ENCODE peak calls at places on chromosomes 13 and 19, in five cellular contexts. J, M, W, F and D are unnamed samples.

GRCh38 chr19:29806098-29806866 is 5.5 kb upstream of the CCNE1 start:
- DNase-seq in J (no peak), M (no peak), W (peak), F (no peak), D (peak)

GRCh38 chr13:20191902-20192469 is 752 bp downstream of the GJB2 start:
- DNase-seq in J (peak), M (no peak), W (peak), F (no peak), D (peak)

GRCh38 chr19:9673912-9674668 is 810 bp downstream of the ZNF562 start:
- DNase-seq in J (no peak), M (no peak), W (peak), F (no peak), D (no peak)

GRCh38 chr13:46593403-46593802 is 40.4 kb downstream of the LRCH1 start:
- DNase-seq in J (no peak), M (peak), W (no peak), F (no peak), D (no peak)

GRCh38 chr13:19984430-19985218 is 26.1 kb downstream of the ZMYM2 start:
- DNase-seq in J (no peak), M (no peak), W (peak), F (no peak), D (no peak)

GRCh38 chr13:113105032-113105993 is at the start of gene F7:
- DNase-seq in J (no peak), M (no peak), W (no peak), F (no peak), D (peak)

GRCh38 chr19:2488942-2489731 is 13.2 kb downstream of the GADD45B start:
- DNase-seq in J (peak), M (no peak), W (no peak), F (no peak), D (peak)

GRCh38 chr13:108346376-108346775 is 76.9 kb downstream of the TNFSF13B start:
- DNase-seq in J (no peak), M (no peak), W (no peak), F (no peak), D (no peak)

GRCh38 chr19:36151144-36152051 is 849 bp downstream of the COX7A1 start:
- DNase-seq in J (no peak), M (no peak), W (no peak), F (no peak), D (no peak)

GRCh38 chr19:47186337-47187022 is 44.5 kb downstream of the BBC3 start:
- DNase-seq in J (no peak), M (peak), W (no peak), F (peak), D (no peak)

GRCh38 chr19:18254546-18255500 is 19.4 kb downstream of the IQCN start:
- DNase-seq in J (peak), M (no peak), W (no peak), F (no peak), D (no peak)

GRCh38 chr13:72050251-72050650 is 183.2 kb upstream of the DACH1 start:
- DNase-seq in J (no peak), M (no peak), W (no peak), F (no peak), D (no peak)

GRCh38 chr13:77289844-77290243 is 37.0 kb downstream of the MYCBP2 start:
- DNase-seq in J (no peak), M (no peak), W (no peak), F (no peak), D (no peak)

GRCh38 chr13:113902956-113903355 is 39.1 kb upstream of the GAS6 start:
- DNase-seq in J (peak), M (no peak), W (no peak), F (no peak), D (no peak)

GRCh38 chr19:3409346-3410064 is 43.1 kb downstream of the NFIC start:
- DNase-seq in J (peak), M (no peak), W (no peak), F (no peak), D (peak)

GRCh38 chr13:45296259-45296658 is 44.7 kb downstream of the TPT1 start:
- DNase-seq in J (no peak), M (no peak), W (no peak), F (no peak), D (no peak)

GRCh38 chr19:4980087-4980486 is 11.2 kb downstream of the KDM4B start:
- DNase-seq in J (no peak), M (no peak), W (no peak), F (no peak), D (no peak)

GRCh38 chr13:31264146-31264545 is 64.4 kb downstream of the B3GLCT start:
- DNase-seq in J (no peak), M (no peak), W (peak), F (no peak), D (no peak)

GRCh38 chr13:99984463-99985242 is 3.1 kb downstream of the ZIC2 start:
- DNase-seq in J (no peak), M (no peak), W (no peak), F (no peak), D (no peak)

GRCh38 chr13:79393564-79394249 is 12.3 kb downstream of the RBM26 start:
- DNase-seq in J (peak), M (no peak), W (no peak), F (no peak), D (no peak)

GRCh38 chr19:30255783-30256509 is 116.2 kb upstream of the ZNF536 start:
- DNase-seq in J (no peak), M (no peak), W (no peak), F (no peak), D (no peak)

GRCh38 chr19:41563847-41564514 is 12.0 kb upstream of the CEACAM21 start:
- DNase-seq in J (no peak), M (peak), W (no peak), F (no peak), D (no peak)

GRCh38 chr19:9702186-9702585 is 27.3 kb upstream of the ZNF562 start:
- DNase-seq in J (no peak), M (no peak), W (no peak), F (no peak), D (no peak)

GRCh38 chr19:29587518-29587986 is 18.5 kb upstream of the POP4 start:
- DNase-seq in J (no peak), M (peak), W (peak), F (no peak), D (no peak)

GRCh38 chr19:51015691-51016267 is 3.7 kb downstream of the KLK10 start:
- DNase-seq in J (no peak), M (no peak), W (no peak), F (no peak), D (no peak)

GRCh38 chr19:49807888-49808675 is 5.0 kb downstream of the FUZ start:
- DNase-seq in J (no peak), M (no peak), W (no peak), F (no peak), D (no peak)

GRCh38 chr19:44607049-44607448 is 6.3 kb upstream of the IGSF23 start:
- DNase-seq in J (no peak), M (no peak), W (peak), F (no peak), D (no peak)

GRCh38 chr13:47146136-47146535 is 249.3 kb upstream of the HTR2A start:
- DNase-seq in J (no peak), M (no peak), W (peak), F (no peak), D (no peak)

GRCh38 chr19:33683881-33684549 is 62.3 kb downstream of the CHST8 start:
- DNase-seq in J (no peak), M (no peak), W (peak), F (no peak), D (no peak)

GRCh38 chr13:70842062-70842644 is 733.9 kb upstream of the KLHL1 start:
- DNase-seq in J (no peak), M (no peak), W (no peak), F (no peak), D (no peak)

GRCh38 chr19:35005256-35005977 is 5.3 kb downstream of the GRAMD1A start:
- DNase-seq in J (no peak), M (no peak), W (no peak), F (no peak), D (no peak)

GRCh38 chr13:74288361-74288911 is 154.2 kb upstream of the KLF12 start:
- DNase-seq in J (peak), M (peak), W (no peak), F (no peak), D (peak)

GRCh38 chr13:23966691-23967615 is 69.7 kb upstream of the C1QTNF9B start:
- DNase-seq in J (no peak), M (peak), W (no peak), F (no peak), D (no peak)

GRCh38 chr19:30908262-30908771 is 440.9 kb downstream of the TSHZ3 start:
- DNase-seq in J (no peak), M (no peak), W (no peak), F (no peak), D (no peak)

GRCh38 chr13:89361909-89362308 is 1690.7 kb downstream of the SLITRK5 start:
- DNase-seq in J (no peak), M (no peak), W (no peak), F (no peak), D (no peak)